ENCODE peak calls at places on chromosomes 16 and 17, in eight cellular contexts. B is ELF-1; L is H4; Z is naive thymus-derived CD8-positive, alpha-beta T cell; F is amniotic stem cell; K is C1 segment of cervical spinal cord; J is NCI-H345; U is IMR-90. Y is an unnamed sample.

GRCh38 chr16:69762843-69763556 is 868 bp downstream of the WWP2 start:
- DNase-seq in B (no peak), L (no peak), Z (peak; percentile 58), F (no peak), K (no peak), J (no peak), U (peak; percentile 49), Y (peak; percentile 28)

GRCh38 chr16:7086842-7087616 is 245.6 kb upstream of the RBFOX1 start:
- DNase-seq in B (peak; percentile 82), L (peak; percentile 36), Z (no peak), F (no peak), K (peak; percentile 1), J (no peak), U (no peak), Y (peak; percentile 31)

GRCh38 chr17:17897442-17897841 is 60.7 kb upstream of the SREBF1 start:
- DNase-seq in B (no peak), L (no peak), Z (no peak), F (no peak), K (no peak), J (no peak), U (no peak), Y (no peak)

GRCh38 chr16:81207076-81207475 is 31.4 kb upstream of the BCO1 start:
- DNase-seq in B (no peak), L (no peak), Z (no peak), F (no peak), K (no peak), J (no peak), U (no peak), Y (no peak)

GRCh38 chr17:60139438-60140285 is 10.1 kb upstream of the CA4 start:
- DNase-seq in B (peak; percentile 84), L (no peak), Z (peak; percentile 71), F (peak; percentile 19), K (peak; percentile 11), J (no peak), U (peak; percentile 58), Y (peak; percentile 33)

GRCh38 chr16:185213-185612 is 5.0 kb downstream of the HBQ1 start:
- DNase-seq in B (no peak), L (no peak), Z (no peak), F (no peak), K (no peak), J (no peak), U (no peak), Y (no peak)

GRCh38 chr16:78647491-78647890 is 548.0 kb downstream of the WWOX start:
- DNase-seq in B (no peak), L (no peak), Z (no peak), F (no peak), K (no peak), J (no peak), U (no peak), Y (no peak)

GRCh38 chr16:72793017-72793416 is 254.9 kb downstream of the ZFHX3 start:
- DNase-seq in B (no peak), L (no peak), Z (no peak), F (no peak), K (no peak), J (no peak), U (no peak), Y (no peak)

GRCh38 chr16:82031116-82032084 is 3.7 kb upstream of the HSD17B2 start:
- DNase-seq in B (peak; percentile 35), L (peak; percentile 63), Z (no peak), F (no peak), K (no peak), J (peak; percentile 28), U (peak; percentile 72), Y (peak; percentile 24)

GRCh38 chr17:73226556-73227172 is 33.8 kb downstream of the COG1 start:
- DNase-seq in B (no peak), L (no peak), Z (no peak), F (no peak), K (no peak), J (no peak), U (peak; percentile 45), Y (no peak)

GRCh38 chr16:35559911-35560636 is 2100.7 kb downstream of the TP53TG3F start:
- DNase-seq in B (no peak), L (no peak), Z (no peak), F (no peak), K (no peak), J (no peak), U (no peak), Y (no peak)

GRCh38 chr16:79601092-79601977 is 798 bp upstream of the MAF start:
- DNase-seq in B (peak; percentile 74), L (no peak), Z (peak; percentile 3), F (no peak), K (no peak), J (peak; percentile 70), U (no peak), Y (peak; percentile 24)

GRCh38 chr17:81976332-81977210 is 858 bp upstream of the ASPSCR1 start:
- DNase-seq in B (peak; percentile 66), L (no peak), Z (peak; percentile 22), F (no peak), K (no peak), J (peak; percentile 81), U (no peak), Y (peak; percentile 38)

GRCh38 chr16:66928702-66929388 is 3.5 kb upstream of the RRAD start:
- DNase-seq in B (no peak), L (peak; percentile 36), Z (peak; percentile 17), F (no peak), K (no peak), J (no peak), U (peak; percentile 35), Y (peak; percentile 49)

GRCh38 chr17:19714542-19715411 is 1.6 kb downstream of the SLC47A2 start:
- DNase-seq in B (no peak), L (no peak), Z (no peak), F (no peak), K (no peak), J (peak; percentile 18), U (no peak), Y (no peak)

GRCh38 chr16:23310217-23310616 is 8.1 kb downstream of the SCNN1B start:
- DNase-seq in B (no peak), L (no peak), Z (no peak), F (no peak), K (no peak), J (no peak), U (no peak), Y (no peak)

GRCh38 chr16:88804552-88805339 is 1.2 kb downstream of the CDT1 start:
- DNase-seq in B (no peak), L (no peak), Z (no peak), F (no peak), K (no peak), J (peak; percentile 19), U (no peak), Y (no peak)

GRCh38 chr16:66858740-66859396 is 14.7 kb downstream of the CA7 start:
- DNase-seq in B (no peak), L (peak; percentile 69), Z (no peak), F (no peak), K (no peak), J (no peak), U (peak; percentile 49), Y (no peak)

GRCh38 chr17:58508341-58509067 is 5.9 kb downstream of the MTMR4 start:
- DNase-seq in B (no peak), L (no peak), Z (no peak), F (no peak), K (no peak), J (no peak), U (no peak), Y (no peak)

GRCh38 chr16:78729687-78730086 is 630.2 kb downstream of the WWOX start:
- DNase-seq in B (no peak), L (peak; percentile 56), Z (no peak), F (no peak), K (no peak), J (no peak), U (no peak), Y (no peak)

GRCh38 chr17:45940826-45941225 is 46.5 kb downstream of the MAPT start:
- DNase-seq in B (no peak), L (no peak), Z (no peak), F (no peak), K (peak; percentile 66), J (no peak), U (no peak), Y (no peak)

GRCh38 chr17:31746884-31747495 is 112.1 kb downstream of the COPRS start:
- DNase-seq in B (no peak), L (no peak), Z (no peak), F (no peak), K (no peak), J (no peak), U (no peak), Y (no peak)

GRCh38 chr17:574061-574460 is 140.6 kb downstream of the VPS53 start:
- DNase-seq in B (no peak), L (no peak), Z (no peak), F (no peak), K (no peak), J (no peak), U (peak; percentile 32), Y (no peak)

GRCh38 chr16:31052131-31052530 is 18.8 kb downstream of the STX4 start:
- DNase-seq in B (no peak), L (peak; percentile 74), Z (no peak), F (peak; percentile 85), K (no peak), J (no peak), U (peak; percentile 97), Y (peak; percentile 95)

Y was measured in NCI-H226.